ENCODE peak calls at places on chromosomes 3 and 15, in ten cellular contexts. A, N, W, E, U, P, F, G, S and D are unnamed samples.
A peak's percentile ranks its signal among the peaks of the same experiment; 100 is the strongest.

GRCh38 chr3:55283441-55283925 is 203.6 kb downstream of the WNT5A start:
- DNase-seq in A (no peak), N (no peak), W (no peak), E (no peak), U (no peak), P (no peak), F (no peak), G (no peak), S (no peak), D (no peak)

GRCh38 chr3:52225452-52226228 is at the start of gene TLR9:
- DNase-seq in A (no peak), N (no peak), W (no peak), E (no peak), U (no peak), P (no peak), F (no peak), G (no peak), S (no peak), D (no peak)

GRCh38 chr3:131386429-131386926 is 4.9 kb downstream of the NUDT16 start:
- DNase-seq in A (no peak), N (peak; percentile 80), W (no peak), E (no peak), U (no peak), P (peak; percentile 57), F (peak; percentile 62), G (peak; percentile 70), S (peak; percentile 51), D (peak; percentile 69)

GRCh38 chr3:156176048-156176447 is 55.7 kb downstream of the KCNAB1 start:
- DNase-seq in A (no peak), N (peak; percentile 47), W (no peak), E (no peak), U (no peak), P (no peak), F (no peak), G (no peak), S (no peak), D (no peak)

GRCh38 chr15:64137226-64137833 is 14.2 kb upstream of the SNX22 start:
- DNase-seq in A (no peak), N (no peak), W (no peak), E (no peak), U (no peak), P (no peak), F (no peak), G (peak; percentile 37), S (no peak), D (no peak)

GRCh38 chr3:194503101-194503531 is 16.3 kb upstream of the ATP13A3 start:
- DNase-seq in A (no peak), N (no peak), W (no peak), E (no peak), U (peak; percentile 87), P (no peak), F (no peak), G (no peak), S (no peak), D (no peak)

GRCh38 chr3:14780927-14781507 is 37.7 kb upstream of the FGD5 start:
- DNase-seq in A (peak; percentile 77), N (peak; percentile 62), W (no peak), E (peak; percentile 74), U (peak; percentile 30), P (peak; percentile 40), F (peak; percentile 62), G (peak; percentile 48), S (no peak), D (peak; percentile 69)

GRCh38 chr3:17183951-17184550 is 299.3 kb downstream of the PLCL2 start:
- DNase-seq in A (peak; percentile 30), N (no peak), W (no peak), E (peak; percentile 8), U (peak; percentile 62), P (no peak), F (peak; percentile 12), G (no peak), S (no peak), D (no peak)

GRCh38 chr3:125280966-125281365 is 68.4 kb upstream of the SLC12A8 start:
- DNase-seq in A (no peak), N (no peak), W (no peak), E (no peak), U (peak; percentile 49), P (no peak), F (peak; percentile 71), G (peak; percentile 17), S (no peak), D (no peak)

GRCh38 chr3:5136619-5137429 is 14.7 kb downstream of the ARL8B start:
- DNase-seq in A (peak; percentile 48), N (no peak), W (no peak), E (no peak), U (peak; percentile 28), P (no peak), F (peak; percentile 19), G (peak; percentile 30), S (no peak), D (no peak)

GRCh38 chr3:129974451-129975331 is at the start of gene TRH:
- DNase-seq in A (no peak), N (no peak), W (no peak), E (no peak), U (no peak), P (no peak), F (no peak), G (no peak), S (no peak), D (no peak)

GRCh38 chr15:99982662-99983061 is 249.4 kb upstream of the LYSMD4 start:
- DNase-seq in A (no peak), N (no peak), W (no peak), E (no peak), U (no peak), P (no peak), F (no peak), G (no peak), S (no peak), D (no peak)

GRCh38 chr3:54572197-54572895 is 355.5 kb downstream of the LRTM1 start:
- DNase-seq in A (no peak), N (no peak), W (no peak), E (no peak), U (no peak), P (no peak), F (no peak), G (no peak), S (no peak), D (no peak)

GRCh38 chr3:146067048-146067447 is 93.9 kb downstream of the PLOD2 start:
- DNase-seq in A (peak; percentile 77), N (no peak), W (no peak), E (no peak), U (peak; percentile 90), P (no peak), F (no peak), G (no peak), S (no peak), D (no peak)

GRCh38 chr3:15919971-15920370 is 122.2 kb upstream of the ANKRD28 start:
- DNase-seq in A (no peak), N (no peak), W (no peak), E (no peak), U (no peak), P (no peak), F (no peak), G (no peak), S (no peak), D (no peak)

GRCh38 chr15:39095218-39095879 is 485.5 kb upstream of the THBS1 start:
- DNase-seq in A (no peak), N (no peak), W (no peak), E (no peak), U (no peak), P (no peak), F (no peak), G (no peak), S (no peak), D (no peak)

GRCh38 chr3:38455639-38456430 is 2.1 kb downstream of the ACVR2B start:
- DNase-seq in A (no peak), N (no peak), W (peak; percentile 66), E (no peak), U (peak; percentile 29), P (peak; percentile 59), F (no peak), G (peak; percentile 75), S (peak; percentile 56), D (no peak)

GRCh38 chr3:119627461-119627860 is 29.8 kb downstream of the PLA1A start:
- DNase-seq in A (no peak), N (peak; percentile 31), W (peak; percentile 46), E (no peak), U (no peak), P (no peak), F (peak; percentile 78), G (peak; percentile 36), S (no peak), D (no peak)

GRCh38 chr3:186826978-186827857 is 15.3 kb upstream of the ADIPOQ start:
- DNase-seq in A (peak; percentile 72), N (peak; percentile 82), W (peak; percentile 73), E (peak; percentile 49), U (peak; percentile 72), P (peak; percentile 54), F (peak; percentile 78), G (peak; percentile 83), S (peak; percentile 45), D (peak; percentile 84)
- TF ChIP-seq POLR2A in A (peak; percentile 74), N (peak; percentile 46), W (no peak), E (peak; percentile 89), U (peak; percentile 34), P (peak; percentile 42), F (peak; percentile 82), G (no peak), S (peak; percentile 61), D (no peak)

DNA sequence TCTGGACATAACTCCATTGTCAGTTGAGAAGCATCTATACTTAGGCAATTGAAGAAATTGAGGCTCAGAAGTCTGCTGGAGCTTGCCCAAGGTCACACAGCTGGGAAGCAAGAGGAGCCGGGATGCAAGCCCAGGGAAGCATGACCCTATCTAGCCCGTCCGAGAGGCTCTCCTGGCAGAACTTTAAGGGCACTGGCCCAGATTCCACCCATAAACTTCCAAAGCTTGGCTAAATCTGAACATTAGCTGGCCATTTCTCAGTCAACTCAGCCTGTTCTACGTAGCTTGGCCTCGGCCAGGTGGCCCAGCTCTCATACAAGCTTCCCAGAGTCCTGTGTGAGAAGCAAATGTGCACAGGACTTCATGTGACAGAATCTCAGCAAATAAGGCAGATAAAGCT is 75.8 kb downstream of the LRIG1 start:
- DNase-seq in A (no peak), N (peak; percentile 86), W (peak; percentile 88), E (no peak), U (no peak), P (peak; percentile 72), F (no peak), G (peak; percentile 39), S (peak; percentile 81), D (no peak)
- H3K4me1 ChIP-seq in A (peaks cover 14% of the 10 kb centered on the region), N (peaks cover 71% of the 10 kb centered on the region), W (peaks cover 27% of the 10 kb centered on the region), E (no peaks in the 10 kb centered on the region), U (peaks cover 20% of the 10 kb centered on the region), P (peaks cover 16% of the 10 kb centered on the region), F (peaks cover 23% of the 10 kb centered on the region), G (peaks cover 6% of the 10 kb centered on the region), S (peaks cover 53% of the 10 kb centered on the region), D (peaks cover 37% of the 10 kb centered on the region)

DNA sequence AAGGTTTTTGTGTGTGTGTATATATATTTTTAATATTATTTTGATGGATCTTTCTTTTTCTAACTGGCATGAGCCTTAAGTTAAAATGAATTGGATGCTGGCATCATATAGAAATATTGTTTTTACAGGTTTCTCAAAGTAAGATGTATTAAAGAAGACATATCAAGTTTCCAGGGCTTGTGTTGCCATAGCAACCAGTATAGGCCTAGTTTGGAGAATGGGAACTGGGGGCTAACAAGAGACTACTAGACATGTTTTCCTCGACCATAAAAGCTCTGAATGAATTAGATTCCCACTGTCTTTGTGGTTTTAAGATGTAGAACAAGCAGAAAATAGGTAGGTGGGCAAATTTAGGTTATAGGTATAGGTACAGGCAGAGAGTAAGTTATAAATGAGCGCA is 771.4 kb downstream of the TUSC7 start:
- DNase-seq in A (no peak), N (no peak), W (no peak), E (no peak), U (no peak), P (no peak), F (no peak), G (no peak), S (no peak), D (no peak)
- TF ChIP-seq POLR2A in A (no peak), N (no peak), W (no peak), E (no peak), U (no peak), P (no peak), F (no peak), G (no peak), S (no peak), D (no peak)

GRCh38 chr15:96274698-96275097 is 55.8 kb upstream of the NR2F2 start:
- DNase-seq in A (no peak), N (no peak), W (no peak), E (no peak), U (no peak), P (no peak), F (peak; percentile 44), G (no peak), S (no peak), D (no peak)
- H3K4me1 ChIP-seq in A (peaks cover 43% of the 10 kb centered on the region), N (no peaks in the 10 kb centered on the region), W (peaks cover 2% of the 10 kb centered on the region), E (peaks cover 76% of the 10 kb centered on the region), U (peaks cover 14% of the 10 kb centered on the region), P (no peaks in the 10 kb centered on the region), F (peaks cover 41% of the 10 kb centered on the region), G (no peaks in the 10 kb centered on the region), S (no peaks in the 10 kb centered on the region), D (no peaks in the 10 kb centered on the region)